ENCODE peak calls at places on chromosomes 13 and 19, in seven cellular contexts. H is choroid plexus epithelial cell; G is uterus; K is CD8-positive, alpha-beta T cell; C is fibroblast of villous mesenchyme; L is HTR-8/SVneo; B is HEK293T. Y is an unnamed sample.

GRCh38 chr19:15672580-15673175 is at the start of gene CYP4F12:
- DNase-seq in K (peak), H (no peak), G (peak), C (peak), L (no peak), B (peak), Y (no peak)

GRCh38 chr13:104691765-104692164 is 1625.5 kb upstream of the SLC10A2 start:
- DNase-seq in L (no peak), K (no peak), C (no peak), H (no peak), G (no peak), B (no peak), Y (no peak)

GRCh38 chr13:35747594-35747993 is 271.1 kb upstream of the MAB21L1 start:
- DNase-seq in C (no peak), L (no peak), H (no peak), K (no peak), G (no peak), B (no peak), Y (no peak)

GRCh38 chr19:22517496-22518411 is 95.6 kb upstream of the ZNF98 start:
- DNase-seq in H (no peak), K (no peak), L (no peak), C (no peak), B (no peak), G (no peak), Y (no peak)

GRCh38 chr13:24267801-24268200 is 41.6 kb upstream of the C1QTNF9 start:
- DNase-seq in C (no peak), B (no peak), K (no peak), G (no peak), H (no peak), L (no peak), Y (no peak)

GRCh38 chr13:94595006-94595942 is 678 bp downstream of the TGDS start:
- DNase-seq in B (peak), L (no peak), H (peak), C (no peak), G (no peak), K (peak), Y (no peak)

GRCh38 chr13:66506979-66507378 is 723.2 kb downstream of the PCDH9 start:
- DNase-seq in K (no peak), C (no peak), B (no peak), G (no peak), L (no peak), H (peak), Y (no peak)

GRCh38 chr13:113663934-113664333 is 3.1 kb upstream of the GRK1 start:
- DNase-seq in L (no peak), C (no peak), K (no peak), B (no peak), H (no peak), G (peak), Y (no peak)

GRCh38 chr13:66586489-66586888 is 643.6 kb downstream of the PCDH9 start:
- DNase-seq in L (no peak), K (no peak), G (no peak), H (peak), B (no peak), C (no peak), Y (no peak)

GRCh38 chr13:110636701-110637201 is 21.4 kb downstream of the NAXD start:
- DNase-seq in B (no peak), G (no peak), L (no peak), K (no peak), C (no peak), H (no peak), Y (no peak)

GRCh38 chr19:5967994-5968430 is 9.9 kb downstream of the RANBP3 start:
- DNase-seq in G (peak), L (peak), B (peak), C (peak), H (peak), K (peak), Y (no peak)

GRCh38 chr19:45424191-45425058 is 708 bp upstream of the ERCC1 start:
- DNase-seq in C (peak), B (peak), K (no peak), H (peak), G (peak), L (no peak), Y (no peak)

GRCh38 chr13:24301911-24302310 is 7.5 kb upstream of the C1QTNF9 start:
- DNase-seq in L (no peak), B (no peak), H (no peak), G (no peak), K (no peak), C (no peak), Y (no peak)

GRCh38 chr13:102020611-102021216 is 381.1 kb downstream of the FGF14 start:
- DNase-seq in K (no peak), C (no peak), H (peak), L (no peak), G (no peak), B (no peak), Y (no peak)

GRCh38 chr19:37654525-37654832 is 786 bp downstream of the ZFP30 start:
- DNase-seq in K (no peak), L (no peak), B (no peak), G (no peak), H (peak), C (peak), Y (no peak)

GRCh38 chr19:45782820-45783785 is 813 bp upstream of the DMPK start:
- DNase-seq in B (no peak), C (peak), L (peak), H (peak), K (no peak), G (peak), Y (no peak)

GRCh38 chr13:111557921-111558699 is 237.7 kb downstream of the TEX29 start:
- DNase-seq in H (no peak), G (no peak), L (no peak), B (no peak), K (no peak), C (no peak), Y (no peak)

GRCh38 chr13:84649853-84650252 is 767.6 kb upstream of the SLITRK1 start:
- DNase-seq in K (no peak), G (no peak), L (no peak), C (no peak), B (no peak), H (no peak), Y (no peak)